ENCODE peak calls at places on chromosome 19, in five cellular contexts. R, M, T, Q and A are unnamed samples. For H3K36me3 and H3K4me1, the result is how much of the 10 kb centered on the place peaks cover.

GRCh38 chr19:29665826-29666633 is 769 bp downstream of the PLEKHF1 start:
- DNase-seq in R (peak), M (no peak), T (peak), Q (peak), A (peak)

GRCh38 chr19:47518139-47518538 is 3.3 kb upstream of the NAPA start:
- DNase-seq in R (no peak), M (peak), T (no peak), Q (no peak), A (no peak)

GRCh38 chr19:46718157-46718933 is 1.4 kb upstream of the PRKD2 start:
- DNase-seq in R (peak), M (peak), T (peak), Q (no peak), A (peak)

GRCh38 chr19:56995298-56995697 is 124.5 kb upstream of the USP29 start:
- DNase-seq in R (no peak), M (no peak), T (no peak), Q (no peak), A (no peak)

GRCh38 chr19:40754611-40755247 is 3.7 kb downstream of the SNRPA start:
- DNase-seq in R (no peak), M (no peak), T (no peak), Q (no peak), A (no peak)

GRCh38 chr19:10517361-10517759 is at the start of gene S1PR5:
- DNase-seq in R (peak), M (no peak), T (peak), Q (peak), A (peak)

GRCh38 chr19:15048885-15049541 is at the start of gene CASP14:
- DNase-seq in R (no peak), M (no peak), T (no peak), Q (no peak), A (no peak)

GRCh38 chr19:3358392-3358918 is 7.9 kb upstream of the NFIC start:
- DNase-seq in R (peak), M (peak), T (no peak), Q (no peak), A (no peak)

GRCh38 chr19:42052241-42052863 is 17.7 kb downstream of the GRIK5 start:
- DNase-seq in R (no peak), M (no peak), T (no peak), Q (no peak), A (no peak)

GRCh38 chr19:41543582-41543981 is 32.4 kb upstream of the CEACAM21 start:
- DNase-seq in R (no peak), M (no peak), T (no peak), Q (no peak), A (no peak)

GRCh38 chr19:15445807-15446376 is 3.9 kb downstream of the WIZ start:
- DNase-seq in R (no peak), M (no peak), T (peak), Q (peak), A (no peak)

GRCh38 chr19:56566904-56567273 is 379 bp upstream of the ZNF470 start:
- DNase-seq in R (no peak), M (peak), T (peak), Q (peak), A (peak)

GRCh38 chr19:31378404-31378803 is 29.2 kb upstream of the TSHZ3 start:
- DNase-seq in R (no peak), M (no peak), T (peak), Q (no peak), A (no peak)

GRCh38 chr19:15631817-15632216 is 8.9 kb upstream of the CYP4F3 start:
- DNase-seq in R (peak), M (peak), T (no peak), Q (no peak), A (peak)

GRCh38 chr19:20482721-20483120 is 82.9 kb downstream of the ZNF737 start:
- DNase-seq in R (no peak), M (peak), T (no peak), Q (no peak), A (no peak)

GRCh38 chr19:5178841-5179625 is 161.6 kb downstream of the PTPRS start:
- DNase-seq in R (no peak), M (no peak), T (no peak), Q (no peak), A (no peak)

GRCh38 chr19:44007473-44007872 is 4.7 kb downstream of the ZNF230 start:
- DNase-seq in R (no peak), M (no peak), T (no peak), Q (no peak), A (no peak)

GRCh38 chr19:37975071-37975470 is 68.1 kb downstream of the SIPA1L3 start:
- DNase-seq in R (no peak), M (no peak), T (no peak), Q (no peak), A (no peak)

GRCh38 chr19:54952591-54953344 is 5.4 kb upstream of the NLRP7 start:
- DNase-seq in R (peak), M (no peak), T (no peak), Q (no peak), A (no peak)

GRCh38 chr19:7908742-7909461 is 5.2 kb downstream of the MAP2K7 start:
- DNase-seq in R (no peak), M (no peak), T (no peak), Q (no peak), A (no peak)

GRCh38 chr19:16319466-16319865 is 5.2 kb upstream of the KLF2 start:
- DNase-seq in R (no peak), M (peak), T (no peak), Q (no peak), A (no peak)

GRCh38 chr19:57075801-57076492 is 43.8 kb upstream of the USP29 start:
- DNase-seq in R (no peak), M (no peak), T (no peak), Q (no peak), A (no peak)

GRCh38 chr19:45471866-45472556 is 4.2 kb downstream of the FOSB start:
- DNase-seq in R (no peak), M (no peak), T (no peak), Q (no peak), A (no peak)

GRCh38 chr19:33236696-33237390 is 11.2 kb upstream of the SLC7A10 start:
- DNase-seq in R (no peak), M (no peak), T (no peak), Q (no peak), A (no peak)

GRCh38 chr19:38274734-38275133 is 10.4 kb downstream of the SPINT2 start:
- DNase-seq in R (no peak), M (no peak), T (peak), Q (peak), A (no peak)

GRCh38 chr19:39970424-39970673 is 616 bp upstream of the PSMC4 start:
- DNase-seq in R (no peak), M (no peak), T (no peak), Q (no peak), A (peak)

GRCh38 chr19:49337267-49338022 is 2.2 kb downstream of the CD37 start:
- DNase-seq in R (no peak), M (no peak), T (peak), Q (no peak), A (no peak)
- H3K36me3 ChIP-seq in R (under half), M (under half), T (under half), Q (under half), A (under half)

GRCh38 chr19:1752757-1753728 is at the start of gene ONECUT3:
- DNase-seq in R (peak), M (no peak), T (no peak), Q (no peak), A (no peak)
- H3K4me1 ChIP-seq in R (under half), M (under half), T (under half), Q (under half), A (under half)

DNA sequence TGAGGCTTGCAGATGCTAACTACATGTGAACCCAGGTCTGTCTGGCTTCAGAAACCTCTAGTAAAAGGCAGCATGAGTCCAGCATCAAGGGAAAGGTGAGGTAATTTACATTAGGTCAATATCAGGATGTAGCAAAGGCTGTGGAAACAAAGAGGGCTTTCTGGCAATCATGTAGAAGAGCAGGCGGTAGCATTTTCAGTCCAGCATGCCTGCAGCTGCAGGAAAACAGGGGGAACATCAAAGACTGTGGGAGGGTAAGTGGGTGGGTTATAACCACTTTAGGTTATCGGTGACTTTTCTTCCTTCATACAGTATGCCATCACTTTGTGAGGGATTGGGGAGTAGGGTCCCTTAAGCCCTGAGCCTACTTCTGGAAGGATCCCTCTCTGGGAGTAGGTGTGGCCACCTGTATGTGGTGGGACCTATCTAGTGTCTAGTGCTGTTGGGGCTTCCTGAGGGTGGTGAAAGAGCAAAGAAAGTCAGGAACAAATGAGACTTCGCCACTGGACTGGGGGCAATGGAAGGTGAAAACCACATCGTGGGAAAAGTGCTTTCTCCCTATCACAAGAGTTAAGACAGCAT is 10.8 kb downstream of the SUGP2 start:
- DNase-seq in R (no peak), M (no peak), T (no peak), Q (no peak), A (no peak)
- H3K36me3 ChIP-seq in R (under half), M (half or more), T (half or more), Q (half or more), A (half or more)

GRCh38 chr19:13840751-13841338 is 36.1 kb upstream of the NANOS3 start:
- DNase-seq in R (no peak), M (no peak), T (no peak), Q (no peak), A (no peak)

GRCh38 chr19:13842294-13843103 is 34.4 kb upstream of the NANOS3 start:
- DNase-seq in R (peak), M (peak), T (peak), Q (peak), A (peak)

GRCh38 chr19:13844130-13844631 is 32.8 kb upstream of the NANOS3 start:
- DNase-seq in R (no peak), M (no peak), T (no peak), Q (no peak), A (no peak)

GRCh38 chr19:13841339-13842293 is 35.3 kb upstream of the NANOS3 start:
- DNase-seq in R (no peak), M (no peak), T (peak), Q (no peak), A (peak)

DNA sequence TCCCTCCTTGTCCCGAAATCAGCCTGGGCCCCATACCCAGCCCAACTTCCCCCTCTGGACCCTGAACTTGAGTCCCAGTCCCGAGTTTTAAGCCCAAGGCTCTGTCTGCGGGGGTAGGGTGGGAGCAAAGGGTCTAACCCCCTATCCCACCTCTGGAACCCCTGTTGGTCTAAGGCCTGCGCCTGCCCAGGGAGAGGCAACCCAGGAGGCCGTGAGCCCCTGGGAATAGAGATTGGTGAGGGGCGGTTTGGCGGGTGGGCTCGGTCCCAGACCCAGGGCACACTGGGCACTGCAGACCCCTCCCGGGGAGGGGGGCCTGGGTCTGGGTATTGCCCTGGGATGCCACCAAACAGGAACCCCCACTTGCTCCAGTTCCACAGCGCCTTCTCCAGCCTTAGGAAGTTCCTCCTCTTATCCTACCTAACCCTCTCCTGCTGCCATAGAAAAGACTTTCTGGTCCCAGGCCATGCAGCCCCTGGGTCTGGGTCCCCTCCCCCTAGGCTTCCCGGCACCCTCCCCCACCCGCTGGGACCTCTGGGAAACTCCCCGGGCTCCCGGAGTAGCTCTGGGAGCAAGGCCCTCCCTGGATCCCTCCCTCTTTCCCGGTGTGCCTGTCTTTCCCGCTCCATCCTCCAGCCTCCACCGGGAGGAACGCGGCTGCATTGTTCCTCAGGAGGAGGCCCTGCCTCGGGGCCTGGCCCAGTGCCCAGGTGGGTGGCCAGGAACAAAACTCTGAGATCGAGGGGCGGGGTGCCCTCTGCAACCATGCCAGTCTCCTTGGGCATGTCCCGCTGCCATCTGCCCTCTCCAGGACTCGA is 33.6 kb upstream of the NANOS3 start:
- DNase-seq in R (peak), M (no peak), T (peak), Q (peak), A (peak)
- H3K4me1 ChIP-seq in R (under half), M (under half), T (under half), Q (half or more), A (under half)

GRCh38 chr19:12815088-12815487 is 8.7 kb downstream of the RNASEH2A start:
- DNase-seq in R (no peak), M (no peak), T (no peak), Q (no peak), A (no peak)
- H3K36me3 ChIP-seq in R (under half), M (under half), T (under half), Q (under half), A (under half)

DNA sequence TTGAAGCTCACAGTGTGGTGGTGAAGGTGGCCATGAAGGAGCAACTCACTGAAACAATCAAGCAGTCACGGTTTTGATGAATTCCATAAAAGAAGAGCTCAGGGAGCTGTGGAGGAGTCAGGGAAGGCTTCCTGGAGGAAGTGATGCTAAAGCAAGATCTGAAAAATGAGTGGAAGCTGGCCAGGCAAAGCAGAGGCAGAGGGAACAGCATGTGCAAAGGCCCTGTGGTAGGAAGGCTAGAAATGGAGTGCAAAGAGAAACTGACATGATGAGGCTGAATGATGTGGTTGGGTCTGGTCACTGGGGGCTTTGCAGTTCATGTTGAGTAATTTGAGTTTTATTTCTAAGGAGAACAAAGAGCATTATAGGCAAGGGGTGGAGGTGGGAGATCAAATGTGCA is 6.9 kb downstream of the ADGRE1 start:
- DNase-seq in R (no peak), M (no peak), T (no peak), Q (no peak), A (no peak)
- H3K4me1 ChIP-seq in R (under half), M (under half), T (under half), Q (under half), A (under half)